ENCODE peak calls at places on chromosomes 3 and 15, in ten cellular contexts. One of them, this sample, is unnamed.

GRCh38 chr3:197501496-197501878 is 54.3 kb downstream of the BDH1 start:
- DNase-seq in transverse colon: peak
- DNase-seq in HFF-Myc: no peak
- DNase-seq in GM06990: no peak
- DNase-seq in heart right ventricle: no peak
- DNase-seq in cardiac fibroblast: peak
- DNase-seq in uterus: no peak
- DNase-seq in CD8-positive, alpha-beta memory T cell: no peak
- DNase-seq in choroid plexus epithelial cell: peak
- DNase-seq in A549: no peak
- DNase-seq in this sample: peak

GRCh38 chr15:89978914-89979313 is 22.2 kb upstream of the ZNF710 start:
- DNase-seq in transverse colon: no peak
- DNase-seq in HFF-Myc: no peak
- DNase-seq in GM06990: no peak
- DNase-seq in heart right ventricle: no peak
- DNase-seq in cardiac fibroblast: no peak
- DNase-seq in uterus: no peak
- DNase-seq in CD8-positive, alpha-beta memory T cell: no peak
- DNase-seq in choroid plexus epithelial cell: no peak
- DNase-seq in A549: no peak
- DNase-seq in this sample: no peak

GRCh38 chr3:159786489-159787181 is 202.0 kb upstream of the IL12A start:
- DNase-seq in transverse colon: no peak
- DNase-seq in HFF-Myc: no peak
- DNase-seq in GM06990: no peak
- DNase-seq in heart right ventricle: no peak
- DNase-seq in cardiac fibroblast: no peak
- DNase-seq in uterus: no peak
- DNase-seq in CD8-positive, alpha-beta memory T cell: no peak
- DNase-seq in choroid plexus epithelial cell: no peak
- DNase-seq in A549: no peak
- DNase-seq in this sample: no peak

GRCh38 chr3:179943097-179943880 is 93.4 kb downstream of the PEX5L start:
- DNase-seq in transverse colon: no peak
- DNase-seq in HFF-Myc: no peak
- DNase-seq in GM06990: no peak
- DNase-seq in heart right ventricle: no peak
- DNase-seq in cardiac fibroblast: no peak
- DNase-seq in uterus: no peak
- DNase-seq in CD8-positive, alpha-beta memory T cell: no peak
- DNase-seq in choroid plexus epithelial cell: no peak
- DNase-seq in A549: no peak
- DNase-seq in this sample: no peak

GRCh38 chr3:59654120-59654952 is 604.5 kb upstream of the CFAP20DC start:
- DNase-seq in transverse colon: no peak
- DNase-seq in HFF-Myc: no peak
- DNase-seq in GM06990: no peak
- DNase-seq in heart right ventricle: no peak
- DNase-seq in cardiac fibroblast: no peak
- DNase-seq in uterus: no peak
- DNase-seq in CD8-positive, alpha-beta memory T cell: no peak
- DNase-seq in choroid plexus epithelial cell: peak
- DNase-seq in A549: no peak
- DNase-seq in this sample: peak

GRCh38 chr3:160035757-160036156 is 47.1 kb downstream of the IL12A start:
- DNase-seq in transverse colon: no peak
- DNase-seq in HFF-Myc: no peak
- DNase-seq in GM06990: no peak
- DNase-seq in heart right ventricle: no peak
- DNase-seq in cardiac fibroblast: no peak
- DNase-seq in uterus: no peak
- DNase-seq in CD8-positive, alpha-beta memory T cell: no peak
- DNase-seq in choroid plexus epithelial cell: no peak
- DNase-seq in A549: no peak
- DNase-seq in this sample: no peak

GRCh38 chr3:63872135-63872924 is 8.7 kb downstream of the ATXN7 start:
- DNase-seq in transverse colon: no peak
- DNase-seq in HFF-Myc: peak
- DNase-seq in GM06990: no peak
- DNase-seq in heart right ventricle: no peak
- DNase-seq in cardiac fibroblast: peak
- DNase-seq in uterus: no peak
- DNase-seq in CD8-positive, alpha-beta memory T cell: no peak
- DNase-seq in choroid plexus epithelial cell: peak
- DNase-seq in A549: no peak
- DNase-seq in this sample: peak

GRCh38 chr15:62952969-62953368 is 89.6 kb upstream of the TPM1 start:
- DNase-seq in transverse colon: no peak
- DNase-seq in HFF-Myc: no peak
- DNase-seq in GM06990: no peak
- DNase-seq in heart right ventricle: no peak
- DNase-seq in cardiac fibroblast: no peak
- DNase-seq in uterus: no peak
- DNase-seq in CD8-positive, alpha-beta memory T cell: no peak
- DNase-seq in choroid plexus epithelial cell: no peak
- DNase-seq in A549: no peak
- DNase-seq in this sample: no peak

GRCh38 chr3:69842789-69843188 is 103.5 kb downstream of the MITF start:
- DNase-seq in transverse colon: no peak
- DNase-seq in HFF-Myc: no peak
- DNase-seq in GM06990: no peak
- DNase-seq in heart right ventricle: peak
- DNase-seq in cardiac fibroblast: no peak
- DNase-seq in uterus: no peak
- DNase-seq in CD8-positive, alpha-beta memory T cell: no peak
- DNase-seq in choroid plexus epithelial cell: no peak
- DNase-seq in A549: no peak
- DNase-seq in this sample: no peak

GRCh38 chr3:54882114-54882833 is 45.6 kb downstream of the LRTM1 start:
- DNase-seq in transverse colon: no peak
- DNase-seq in HFF-Myc: no peak
- DNase-seq in GM06990: no peak
- DNase-seq in heart right ventricle: no peak
- DNase-seq in cardiac fibroblast: peak
- DNase-seq in uterus: no peak
- DNase-seq in CD8-positive, alpha-beta memory T cell: no peak
- DNase-seq in choroid plexus epithelial cell: peak
- DNase-seq in A549: peak
- DNase-seq in this sample: peak

GRCh38 chr3:132652640-132653270 is 6.9 kb downstream of the ACAD11 start:
- DNase-seq in transverse colon: no peak
- DNase-seq in HFF-Myc: peak
- DNase-seq in GM06990: no peak
- DNase-seq in heart right ventricle: no peak
- DNase-seq in cardiac fibroblast: peak
- DNase-seq in uterus: no peak
- DNase-seq in CD8-positive, alpha-beta memory T cell: no peak
- DNase-seq in choroid plexus epithelial cell: peak
- DNase-seq in A549: no peak
- DNase-seq in this sample: peak

GRCh38 chr3:37183375-37183831 is 9.0 kb upstream of the LRRFIP2 start:
- DNase-seq in transverse colon: no peak
- DNase-seq in HFF-Myc: peak
- DNase-seq in GM06990: no peak
- DNase-seq in heart right ventricle: no peak
- DNase-seq in cardiac fibroblast: peak
- DNase-seq in uterus: no peak
- DNase-seq in CD8-positive, alpha-beta memory T cell: no peak
- DNase-seq in choroid plexus epithelial cell: peak
- DNase-seq in A549: no peak
- DNase-seq in this sample: peak

GRCh38 chr3:121989943-121990342 is 32.1 kb downstream of the ILDR1 start:
- DNase-seq in transverse colon: no peak
- DNase-seq in HFF-Myc: no peak
- DNase-seq in GM06990: no peak
- DNase-seq in heart right ventricle: no peak
- DNase-seq in cardiac fibroblast: no peak
- DNase-seq in uterus: no peak
- DNase-seq in CD8-positive, alpha-beta memory T cell: no peak
- DNase-seq in choroid plexus epithelial cell: no peak
- DNase-seq in A549: no peak
- DNase-seq in this sample: no peak

GRCh38 chr3:70040386-70040785 is 40.9 kb downstream of the SAMMSON start:
- DNase-seq in transverse colon: no peak
- DNase-seq in HFF-Myc: no peak
- DNase-seq in GM06990: no peak
- DNase-seq in heart right ventricle: no peak
- DNase-seq in cardiac fibroblast: no peak
- DNase-seq in uterus: no peak
- DNase-seq in CD8-positive, alpha-beta memory T cell: no peak
- DNase-seq in choroid plexus epithelial cell: no peak
- DNase-seq in A549: no peak
- DNase-seq in this sample: no peak

GRCh38 chr3:137970914-137971831 is 38.8 kb upstream of the CLDN18 start:
- DNase-seq in transverse colon: peak
- DNase-seq in HFF-Myc: peak
- DNase-seq in GM06990: peak
- DNase-seq in heart right ventricle: peak
- DNase-seq in cardiac fibroblast: peak
- DNase-seq in uterus: peak
- DNase-seq in CD8-positive, alpha-beta memory T cell: peak
- DNase-seq in choroid plexus epithelial cell: peak
- DNase-seq in A549: peak
- DNase-seq in this sample: peak

DNA sequence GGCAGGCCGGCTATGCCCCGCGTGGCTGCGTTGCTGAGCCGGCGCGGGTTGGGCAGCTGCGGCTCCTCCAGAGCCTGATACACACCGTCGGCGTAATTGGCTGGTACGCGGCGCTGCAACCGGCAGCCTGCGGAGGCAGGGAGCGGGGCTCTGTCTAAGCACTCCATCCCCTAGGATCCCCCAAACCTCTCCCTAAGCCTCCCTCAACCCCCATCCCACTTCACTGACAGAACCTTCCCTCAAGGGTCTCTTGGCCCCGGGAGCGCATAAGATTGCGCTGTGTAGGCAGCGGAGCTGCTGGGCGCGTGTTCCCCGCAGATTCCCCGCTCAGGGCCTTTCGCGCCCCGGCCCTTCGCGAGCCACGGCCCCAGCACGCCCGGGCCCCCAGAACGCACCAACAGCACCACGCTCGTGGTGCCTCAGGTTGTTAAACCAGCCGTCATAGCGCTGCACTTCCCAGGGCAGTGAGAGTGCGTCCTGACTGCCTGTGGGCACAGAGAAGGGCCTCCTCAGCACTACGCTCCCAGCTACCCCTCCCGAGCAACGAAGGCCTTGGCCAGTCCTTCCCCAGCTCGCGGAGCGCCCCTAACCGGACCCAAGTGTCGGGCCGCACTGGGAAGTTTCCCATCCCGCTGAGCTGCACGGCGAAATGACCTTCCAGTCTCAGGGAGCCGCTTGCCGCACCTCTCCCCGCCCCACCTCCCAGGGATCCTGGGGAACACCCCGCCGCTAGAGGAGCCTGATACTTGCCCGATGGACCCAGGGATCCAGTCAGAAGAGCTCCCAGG is 1.2 kb downstream of the DUOX2 start:
- DNase-seq in transverse colon: no peak
- DNase-seq in HFF-Myc: no peak
- DNase-seq in GM06990: no peak
- DNase-seq in heart right ventricle: no peak
- DNase-seq in cardiac fibroblast: no peak
- DNase-seq in uterus: no peak
- DNase-seq in CD8-positive, alpha-beta memory T cell: peak
- DNase-seq in choroid plexus epithelial cell: no peak
- DNase-seq in A549: peak
- DNase-seq in this sample: no peak
- H3K4me3 ChIP-seq in transverse colon: no peak
- H3K4me3 ChIP-seq in HFF-Myc: no peak
- H3K4me3 ChIP-seq in GM06990: no peak
- H3K4me3 ChIP-seq in heart right ventricle: peak
- H3K4me3 ChIP-seq in cardiac fibroblast: no peak
- H3K4me3 ChIP-seq in uterus: no peak
- H3K4me3 ChIP-seq in CD8-positive, alpha-beta memory T cell: peak
- H3K4me3 ChIP-seq in choroid plexus epithelial cell: no peak
- H3K4me3 ChIP-seq in A549: peak
- H3K4me3 ChIP-seq in this sample: no peak

GRCh38 chr15:40306371-40306770 is 1.4 kb downstream of the PLCB2 start:
- DNase-seq in transverse colon: no peak
- DNase-seq in HFF-Myc: no peak
- DNase-seq in GM06990: no peak
- DNase-seq in heart right ventricle: no peak
- DNase-seq in cardiac fibroblast: no peak
- DNase-seq in uterus: no peak
- DNase-seq in CD8-positive, alpha-beta memory T cell: no peak
- DNase-seq in choroid plexus epithelial cell: no peak
- DNase-seq in A549: no peak
- DNase-seq in this sample: no peak
- H3K4me3 ChIP-seq in transverse colon: no peak
- H3K4me3 ChIP-seq in HFF-Myc: no peak
- H3K4me3 ChIP-seq in GM06990: no peak
- H3K4me3 ChIP-seq in heart right ventricle: no peak
- H3K4me3 ChIP-seq in cardiac fibroblast: no peak
- H3K4me3 ChIP-seq in uterus: no peak
- H3K4me3 ChIP-seq in CD8-positive, alpha-beta memory T cell: peak
- H3K4me3 ChIP-seq in choroid plexus epithelial cell: no peak
- H3K4me3 ChIP-seq in A549: no peak
- H3K4me3 ChIP-seq in this sample: no peak

DNA sequence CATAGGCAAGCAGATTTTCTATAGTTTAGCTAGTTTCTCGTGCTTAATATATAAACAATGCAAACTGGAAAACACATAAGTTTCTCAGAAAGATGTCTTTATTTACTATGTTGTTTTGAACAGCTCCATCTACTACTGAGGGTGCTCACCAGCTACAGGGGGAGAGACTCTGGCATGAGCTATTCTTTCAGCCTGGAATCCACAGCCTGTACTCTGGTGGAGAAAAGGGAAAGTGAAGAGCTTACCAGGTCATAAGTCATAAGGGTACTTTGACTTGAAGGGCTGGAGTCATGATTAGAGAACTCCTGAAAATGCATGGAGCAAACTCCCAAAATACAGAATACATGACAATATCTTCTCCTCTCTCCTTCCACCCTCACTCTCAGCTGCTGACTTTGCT is 4.4 kb upstream of the AVEN start:
- DNase-seq in transverse colon: no peak
- DNase-seq in HFF-Myc: no peak
- DNase-seq in GM06990: no peak
- DNase-seq in heart right ventricle: no peak
- DNase-seq in cardiac fibroblast: no peak
- DNase-seq in uterus: no peak
- DNase-seq in CD8-positive, alpha-beta memory T cell: no peak
- DNase-seq in choroid plexus epithelial cell: peak
- DNase-seq in A549: no peak
- DNase-seq in this sample: no peak
- H3K4me3 ChIP-seq in transverse colon: no peak
- H3K4me3 ChIP-seq in HFF-Myc: no peak
- H3K4me3 ChIP-seq in GM06990: no peak
- H3K4me3 ChIP-seq in heart right ventricle: no peak
- H3K4me3 ChIP-seq in cardiac fibroblast: no peak
- H3K4me3 ChIP-seq in uterus: no peak
- H3K4me3 ChIP-seq in CD8-positive, alpha-beta memory T cell: no peak
- H3K4me3 ChIP-seq in choroid plexus epithelial cell: no peak
- H3K4me3 ChIP-seq in A549: no peak
- H3K4me3 ChIP-seq in this sample: no peak

GRCh38 chr3:156952011-156952410 is 125.9 kb downstream of the LEKR1 start:
- DNase-seq in transverse colon: no peak
- DNase-seq in HFF-Myc: no peak
- DNase-seq in GM06990: no peak
- DNase-seq in heart right ventricle: no peak
- DNase-seq in cardiac fibroblast: no peak
- DNase-seq in uterus: no peak
- DNase-seq in CD8-positive, alpha-beta memory T cell: no peak
- DNase-seq in choroid plexus epithelial cell: no peak
- DNase-seq in A549: no peak
- DNase-seq in this sample: no peak

GRCh38 chr3:156948402-156949210 is 122.5 kb downstream of the LEKR1 start:
- DNase-seq in transverse colon: no peak
- DNase-seq in HFF-Myc: no peak
- DNase-seq in GM06990: no peak
- DNase-seq in heart right ventricle: no peak
- DNase-seq in cardiac fibroblast: no peak
- DNase-seq in uterus: no peak
- DNase-seq in CD8-positive, alpha-beta memory T cell: no peak
- DNase-seq in choroid plexus epithelial cell: no peak
- DNase-seq in A549: no peak
- DNase-seq in this sample: no peak
- H3K4me3 ChIP-seq in transverse colon: no peak
- H3K4me3 ChIP-seq in HFF-Myc: no peak
- H3K4me3 ChIP-seq in GM06990: no peak
- H3K4me3 ChIP-seq in heart right ventricle: no peak
- H3K4me3 ChIP-seq in cardiac fibroblast: no peak
- H3K4me3 ChIP-seq in uterus: no peak
- H3K4me3 ChIP-seq in CD8-positive, alpha-beta memory T cell: no peak
- H3K4me3 ChIP-seq in choroid plexus epithelial cell: no peak
- H3K4me3 ChIP-seq in A549: no peak
- H3K4me3 ChIP-seq in this sample: no peak